ENCODE peak calls at places on chromosomes 1 and 21, in four cellular contexts. One of them, this sample, is unnamed.

GRCh38 chr21:45135868-45136267 is 61.5 kb downstream of the ADARB1 start:
- DNase-seq in spleen: no peak
- DNase-seq in AG04450: no peak
- DNase-seq in HFFc6: no peak
- DNase-seq in this sample: no peak

GRCh38 chr1:41422306-41422705 is 61.1 kb downstream of the FOXO6 start:
- DNase-seq in spleen: no peak
- DNase-seq in HFFc6: no peak
- DNase-seq in AG04450: no peak
- DNase-seq in this sample: no peak

GRCh38 chr1:150626150-150626549 is 3.3 kb downstream of the ENSA start:
- DNase-seq in AG04450: no peak
- DNase-seq in spleen: no peak
- DNase-seq in HFFc6: no peak
- DNase-seq in this sample: no peak

GRCh38 chr1:55519937-55520683 is 304.9 kb upstream of the USP24 start:
- DNase-seq in HFFc6: no peak
- DNase-seq in spleen: no peak
- DNase-seq in AG04450: peak; percentile 46
- DNase-seq in this sample: no peak

GRCh38 chr1:116694524-116694923 is 27.0 kb upstream of the IGSF3 start:
- DNase-seq in spleen: no peak
- DNase-seq in AG04450: no peak
- DNase-seq in HFFc6: no peak
- DNase-seq in this sample: no peak

GRCh38 chr1:166839600-166840308 is 479 bp downstream of the POGK start:
- DNase-seq in spleen: peak; percentile 92
- DNase-seq in HFFc6: peak; percentile 25
- DNase-seq in AG04450: no peak
- DNase-seq in this sample: peak; percentile 45

GRCh38 chr1:227779651-227780050 is 35.8 kb upstream of the PRSS38 start:
- DNase-seq in spleen: no peak
- DNase-seq in AG04450: no peak
- DNase-seq in HFFc6: no peak
- DNase-seq in this sample: no peak

GRCh38 chr1:78691995-78692747 is 42.5 kb downstream of the IFI44 start:
- DNase-seq in AG04450: no peak
- DNase-seq in spleen: no peak
- DNase-seq in HFFc6: peak; percentile 86
- DNase-seq in this sample: no peak

GRCh38 chr1:178645826-178646200 is 79.2 kb upstream of the RALGPS2 start:
- DNase-seq in spleen: no peak
- DNase-seq in HFFc6: peak; percentile 90
- DNase-seq in AG04450: no peak
- DNase-seq in this sample: no peak

GRCh38 chr1:204842892-204843291 is 27.8 kb upstream of the NFASC start:
- DNase-seq in HFFc6: no peak
- DNase-seq in spleen: no peak
- DNase-seq in AG04450: no peak
- DNase-seq in this sample: no peak

GRCh38 chr1:172671591-172671990 is 12.7 kb downstream of the FASLG start:
- DNase-seq in AG04450: no peak
- DNase-seq in HFFc6: peak; percentile 71
- DNase-seq in spleen: no peak
- DNase-seq in this sample: no peak

GRCh38 chr1:236292425-236292824 is 10.7 kb upstream of the ERO1B start:
- DNase-seq in spleen: no peak
- DNase-seq in HFFc6: no peak
- DNase-seq in AG04450: no peak
- DNase-seq in this sample: no peak

DNA sequence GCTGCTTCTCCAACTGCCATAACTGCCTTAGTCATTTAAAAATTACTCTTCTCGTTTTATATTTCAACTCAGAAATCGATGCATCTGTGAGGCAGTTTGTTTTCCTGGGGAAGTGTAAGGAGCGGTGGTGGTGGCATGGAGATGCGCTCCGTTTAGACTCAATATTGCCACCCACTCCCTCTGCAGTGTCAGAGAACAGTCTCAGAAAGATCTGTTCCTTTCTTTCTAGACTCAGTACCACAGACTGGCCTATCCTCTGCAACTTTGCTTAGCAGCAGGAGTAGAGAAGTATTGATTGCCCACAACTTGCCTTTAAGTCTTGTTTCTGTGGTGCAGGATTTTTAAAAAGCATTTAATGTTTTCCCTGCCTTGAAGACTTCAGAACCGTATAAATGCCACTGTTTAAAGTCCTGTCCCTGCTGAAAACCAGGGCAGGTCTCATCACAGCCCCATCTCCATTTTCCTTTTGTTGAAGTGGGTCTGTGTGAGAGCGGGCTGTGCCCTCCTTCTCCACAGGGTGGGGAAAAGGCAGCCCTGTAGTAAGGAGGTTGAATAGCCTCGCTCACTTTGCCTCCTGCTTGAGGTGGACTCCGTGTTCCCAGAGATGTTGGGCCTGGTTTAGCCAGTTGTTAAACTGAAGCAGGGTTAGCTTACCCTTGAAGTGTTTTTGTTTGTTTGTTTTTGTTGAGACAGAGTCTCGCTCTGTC is 105.2 kb downstream of the NFIA start:
- DNase-seq in spleen: no peak
- DNase-seq in AG04450: no peak
- DNase-seq in HFFc6: no peak
- DNase-seq in this sample: no peak
- TF ChIP-seq CTCF in spleen: no peak
- TF ChIP-seq CTCF in AG04450: no peak
- TF ChIP-seq CTCF in HFFc6: no peak
- TF ChIP-seq CTCF in this sample: no peak

DNA sequence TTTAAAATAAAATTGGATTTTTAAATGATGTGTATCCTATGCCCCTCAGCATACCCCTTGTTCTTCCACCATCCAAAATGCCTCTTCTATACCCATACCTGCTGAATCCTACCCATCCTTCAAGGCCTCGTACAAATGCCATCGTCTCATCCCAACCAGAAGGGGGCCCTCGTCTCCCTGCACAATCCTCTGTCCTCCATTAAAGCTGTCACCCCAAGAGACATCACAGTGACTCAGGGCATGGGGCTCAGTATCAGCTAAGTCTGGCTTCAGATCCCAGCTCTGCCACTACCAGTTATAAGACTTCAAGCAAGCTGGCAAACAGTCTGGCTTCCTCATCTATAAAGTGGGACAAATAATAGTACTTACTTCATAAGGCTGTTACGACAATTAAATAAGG is 23.8 kb downstream of the IGFN1 start:
- DNase-seq in spleen: peak; percentile 21
- DNase-seq in AG04450: no peak
- DNase-seq in HFFc6: no peak
- DNase-seq in this sample: no peak
- TF ChIP-seq CTCF in spleen: no peak
- TF ChIP-seq CTCF in AG04450: no peak
- TF ChIP-seq CTCF in HFFc6: peak; percentile 49
- TF ChIP-seq CTCF in this sample: no peak

GRCh38 chr1:2104621-2105427 is 54.6 kb downstream of the PRKCZ start:
- DNase-seq in AG04450: no peak
- DNase-seq in HFFc6: no peak
- DNase-seq in spleen: no peak
- DNase-seq in this sample: no peak
- TF ChIP-seq CTCF in AG04450: peak; percentile 39
- TF ChIP-seq CTCF in HFFc6: no peak
- TF ChIP-seq CTCF in spleen: no peak
- TF ChIP-seq CTCF in this sample: no peak

DNA sequence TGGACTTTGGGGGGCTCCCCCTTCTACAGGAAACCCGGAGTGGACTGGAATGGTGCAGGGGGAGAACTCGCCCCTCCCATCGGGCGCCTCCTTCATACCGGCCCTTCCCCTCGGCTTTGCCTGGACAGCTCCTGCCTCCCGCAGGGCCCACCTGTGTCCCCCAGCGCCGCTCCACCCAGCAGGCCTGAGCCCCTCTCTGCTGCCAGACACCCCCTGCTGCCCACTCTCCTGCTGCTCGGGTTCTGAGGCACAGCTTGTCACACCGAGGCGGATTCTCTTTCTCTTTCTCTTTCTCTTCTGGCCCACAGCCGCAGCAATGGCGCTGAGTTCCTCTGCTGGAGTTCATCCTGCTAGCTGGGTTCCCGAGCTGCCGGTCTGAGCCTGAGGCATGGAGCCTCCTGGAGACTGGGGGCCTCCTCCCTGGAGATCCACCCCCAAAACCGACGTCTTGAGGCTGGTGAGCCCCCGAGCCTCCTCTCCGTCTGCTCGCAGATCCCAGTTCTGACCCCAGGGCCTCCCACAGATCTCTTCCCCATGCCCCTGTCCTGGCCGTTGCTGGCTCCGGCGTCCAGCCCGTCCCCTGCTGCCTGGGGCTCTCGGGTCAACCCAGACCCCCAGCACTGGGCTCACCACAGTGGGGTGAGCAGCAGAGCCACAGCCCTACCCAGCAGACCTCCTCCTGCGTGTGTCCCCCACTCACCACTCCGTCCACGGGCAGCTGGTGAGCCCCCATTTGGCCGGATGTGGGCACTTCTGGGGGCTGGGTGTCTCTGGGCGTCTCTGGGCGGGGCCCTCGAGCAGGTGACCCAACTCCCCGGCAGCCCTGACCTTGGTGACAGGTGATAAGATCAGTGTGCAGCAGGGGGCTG is at the start of gene TNFRSF14:
- DNase-seq in HFFc6: peak; percentile 11
- DNase-seq in spleen: peak; percentile 94
- DNase-seq in AG04450: no peak
- DNase-seq in this sample: peak; percentile 87
- TF ChIP-seq CTCF in HFFc6: no peak
- TF ChIP-seq CTCF in spleen: no peak
- TF ChIP-seq CTCF in AG04450: peak; percentile 14
- TF ChIP-seq CTCF in this sample: no peak

DNA sequence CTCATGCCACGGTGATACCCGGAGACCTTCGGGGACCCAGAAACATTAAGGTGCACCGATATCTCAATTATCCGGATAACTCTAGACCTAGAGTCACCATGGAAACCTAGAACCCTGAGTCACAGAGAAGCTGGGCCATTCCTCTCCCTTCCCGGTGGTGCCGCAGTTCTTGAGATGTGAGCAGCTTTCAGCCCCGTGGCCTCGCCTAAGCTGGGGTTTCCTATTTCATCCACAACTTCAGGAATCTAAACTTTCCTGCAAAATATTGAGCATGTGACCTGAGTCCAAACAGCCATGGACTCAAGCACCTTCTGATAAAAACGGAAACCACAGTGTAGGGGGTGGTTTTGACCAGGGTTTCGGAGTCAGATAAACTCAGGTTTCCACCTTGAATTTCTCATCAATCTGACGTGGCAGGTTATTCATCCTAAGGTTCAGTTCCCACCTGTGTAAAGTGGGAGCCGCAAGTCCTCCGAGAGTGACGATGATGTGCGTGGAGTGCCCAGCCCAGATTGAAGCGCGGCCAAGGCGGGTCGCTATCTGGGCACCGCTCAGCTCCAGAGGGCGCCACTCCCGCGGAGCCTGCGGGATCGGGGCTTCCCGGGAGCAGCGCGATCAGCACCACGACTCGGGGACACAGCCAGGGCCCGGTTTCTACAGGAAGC is 980 bp upstream of the ETS2 start:
- DNase-seq in AG04450: no peak
- DNase-seq in spleen: peak; percentile 91
- DNase-seq in HFFc6: no peak
- DNase-seq in this sample: peak; percentile 49
- TF ChIP-seq CTCF in AG04450: peak; percentile 48
- TF ChIP-seq CTCF in spleen: no peak
- TF ChIP-seq CTCF in HFFc6: peak; percentile 51
- TF ChIP-seq CTCF in this sample: peak; percentile 42

GRCh38 chr1:16051039-16051438 is 7.5 kb downstream of the CLCNKB start:
- DNase-seq in spleen: no peak
- DNase-seq in AG04450: no peak
- DNase-seq in HFFc6: no peak
- DNase-seq in this sample: no peak

GRCh38 chr1:16050328-16050727 is 6.7 kb downstream of the CLCNKB start:
- DNase-seq in AG04450: no peak
- DNase-seq in HFFc6: no peak
- DNase-seq in spleen: no peak
- DNase-seq in this sample: no peak

GRCh38 chr1:16046865-16047264 is 3.3 kb downstream of the CLCNKB start:
- DNase-seq in spleen: no peak
- DNase-seq in HFFc6: peak; percentile 24
- DNase-seq in AG04450: no peak
- DNase-seq in this sample: no peak

GRCh38 chr1:16047791-16048475 is 4.4 kb downstream of the CLCNKB start:
- DNase-seq in spleen: no peak
- DNase-seq in HFFc6: no peak
- DNase-seq in AG04450: no peak
- DNase-seq in this sample: no peak

GRCh38 chr1:16048573-16049189 is 5.1 kb downstream of the CLCNKB start:
- DNase-seq in HFFc6: no peak
- DNase-seq in AG04450: no peak
- DNase-seq in spleen: no peak
- DNase-seq in this sample: no peak
- TF ChIP-seq CTCF in HFFc6: no peak
- TF ChIP-seq CTCF in AG04450: no peak
- TF ChIP-seq CTCF in spleen: no peak
- TF ChIP-seq CTCF in this sample: no peak

GRCh38 chr1:93722081-93723031 is 40.7 kb upstream of the BCAR3 start:
- DNase-seq in spleen: no peak
- DNase-seq in HFFc6: no peak
- DNase-seq in AG04450: no peak
- DNase-seq in this sample: no peak
- TF ChIP-seq CTCF in spleen: no peak
- TF ChIP-seq CTCF in HFFc6: no peak
- TF ChIP-seq CTCF in AG04450: no peak
- TF ChIP-seq CTCF in this sample: no peak

GRCh38 chr1:155051777-155052398 is 772 bp downstream of the ADAM15 start:
- DNase-seq in AG04450: no peak
- DNase-seq in HFFc6: peak; percentile 11
- DNase-seq in spleen: peak; percentile 88
- DNase-seq in this sample: peak; percentile 57

GRCh38 chr1:155051342-155051776 is 243 bp downstream of the ADAM15 start:
- DNase-seq in AG04450: no peak
- DNase-seq in spleen: no peak
- DNase-seq in HFFc6: no peak
- DNase-seq in this sample: no peak

GRCh38 chr1:155050560-155051341 is at the start of gene ADAM15:
- DNase-seq in AG04450: no peak
- DNase-seq in HFFc6: peak; percentile 47
- DNase-seq in spleen: peak; percentile 96
- DNase-seq in this sample: peak; percentile 100

GRCh38 chr1:155053531-155054105 is 2.5 kb downstream of the ADAM15 start:
- DNase-seq in HFFc6: no peak
- DNase-seq in AG04450: no peak
- DNase-seq in spleen: no peak
- DNase-seq in this sample: no peak

GRCh38 chr1:155052412-155053400 is 1.6 kb downstream of the ADAM15 start:
- DNase-seq in HFFc6: no peak
- DNase-seq in spleen: no peak
- DNase-seq in AG04450: no peak
- DNase-seq in this sample: peak; percentile 64
- TF ChIP-seq CTCF in HFFc6: peak; percentile 65
- TF ChIP-seq CTCF in spleen: no peak
- TF ChIP-seq CTCF in AG04450: peak; percentile 41
- TF ChIP-seq CTCF in this sample: peak; percentile 42

This sample was measured in GM20000.